ENCODE peak calls at places on chromosomes 3 and 15, in seven cellular contexts. U, G, W, A, I, X and Z are unnamed samples.

GRCh38 chr15:101559938-101560337 is 70.4 kb upstream of the PCSK6 start:
- DNase-seq in U (no peak), G (no peak), W (no peak), A (no peak), I (no peak), X (no peak), Z (no peak)

GRCh38 chr3:14521611-14522010 is 18.5 kb downstream of the GRIP2 start:
- DNase-seq in U (no peak), G (no peak), W (no peak), A (no peak), I (peak), X (peak), Z (peak)

GRCh38 chr3:33453331-33453761 is 13.1 kb upstream of the UBP1 start:
- DNase-seq in U (no peak), G (no peak), W (no peak), A (no peak), I (no peak), X (no peak), Z (no peak)

GRCh38 chr3:57100046-57100695 is 39.7 kb downstream of the SPATA12 start:
- DNase-seq in U (peak), G (peak), W (peak), A (no peak), I (peak), X (no peak), Z (peak)

GRCh38 chr15:88529021-88529630 is 17.4 kb downstream of the DET1 start:
- DNase-seq in U (no peak), G (no peak), W (no peak), A (no peak), I (no peak), X (no peak), Z (no peak)

GRCh38 chr3:35936571-35936970 is 297.2 kb downstream of the ARPP21 start:
- DNase-seq in U (no peak), G (no peak), W (no peak), A (no peak), I (no peak), X (no peak), Z (no peak)

GRCh38 chr3:69433938-69434263 is 48.0 kb upstream of the FRMD4B start:
- DNase-seq in U (no peak), G (no peak), W (no peak), A (no peak), I (no peak), X (no peak), Z (no peak)

GRCh38 chr3:72152551-72153476 is 367.9 kb upstream of the PROK2 start:
- DNase-seq in U (peak), G (no peak), W (no peak), A (no peak), I (peak), X (no peak), Z (peak)

GRCh38 chr3:117661636-117662095 is 952.1 kb downstream of the TUSC7 start:
- DNase-seq in U (no peak), G (no peak), W (no peak), A (no peak), I (no peak), X (no peak), Z (no peak)

GRCh38 chr3:170555329-170555728 is 30.5 kb downstream of the SLC7A14 start:
- DNase-seq in U (no peak), G (no peak), W (no peak), A (no peak), I (no peak), X (no peak), Z (no peak)